ENCODE peak calls at places on chromosomes 1 and 21, in five cellular contexts. L is cardiac muscle cell, W is lower lobe of right lung, F is tibial artery, N is adipocyte. V is an unnamed sample.

GRCh38 chr1:247332215-247332900 is 691 bp upstream of the ZNF496 start:
- DNase-seq in L (peak; percentile 67), W (peak; percentile 74), F (peak; percentile 31), N (peak; percentile 74), V (no peak)

GRCh38 chr1:115430717-115431116 is 92.7 kb upstream of the NGF start:
- DNase-seq in L (no peak), W (no peak), F (no peak), N (peak; percentile 73), V (no peak)

GRCh38 chr21:41622831-41623548 is 115.0 kb upstream of the TMPRSS2 start:
- DNase-seq in L (no peak), W (no peak), F (no peak), N (no peak), V (no peak)

GRCh38 chr1:209611771-209612570 is 28.5 kb downstream of the CAMK1G start:
- DNase-seq in L (no peak), W (no peak), F (no peak), N (no peak), V (no peak)

GRCh38 chr1:214844319-214844718 is 238.2 kb upstream of the KCNK2 start:
- DNase-seq in L (no peak), W (no peak), F (no peak), N (no peak), V (no peak)

GRCh38 chr1:180092931-180093650 is 61.6 kb upstream of the QSOX1 start:
- DNase-seq in L (no peak), W (no peak), F (no peak), N (peak; percentile 38), V (no peak)

GRCh38 chr1:247378334-247379073 is 37.5 kb upstream of the NLRP3 start:
- DNase-seq in L (no peak), W (no peak), F (no peak), N (no peak), V (no peak)

GRCh38 chr1:105138445-105138821 is 1388.7 kb downstream of the AMY1C start:
- DNase-seq in L (no peak), W (no peak), F (no peak), N (no peak), V (no peak)

GRCh38 chr1:246569248-246570238 is 3.3 kb downstream of the CNST start:
- DNase-seq in L (no peak), W (no peak), F (no peak), N (no peak), V (no peak)

GRCh38 chr1:85581138-85581801 is 709 bp downstream of the CCN1 start:
- DNase-seq in L (peak; percentile 83), W (peak; percentile 81), F (peak; percentile 54), N (peak; percentile 83), V (no peak)

GRCh38 chr1:21045351-21045750 is 131.3 kb downstream of the EIF4G3 start:
- DNase-seq in L (no peak), W (no peak), F (no peak), N (peak; percentile 39), V (no peak)

GRCh38 chr1:43068911-43069310 is 103.2 kb downstream of the EBNA1BP2 start:
- DNase-seq in L (no peak), W (no peak), F (no peak), N (no peak), V (no peak)

GRCh38 chr1:8006037-8006963 is 19.8 kb downstream of the ERRFI1 start:
- DNase-seq in L (no peak), W (no peak), F (no peak), N (peak; percentile 29), V (no peak)
- H3K4me3 ChIP-seq in L (no peak overlapping the region), W (no peak overlapping the region), F (no peak overlapping the region), N (no peak overlapping the region), V (no peak overlapping the region)

GRCh38 chr1:167430134-167430848 is 88.0 kb downstream of the CD247 start:
- DNase-seq in L (no peak), W (no peak), F (no peak), N (no peak), V (no peak)

GRCh38 chr1:167429612-167430011 is 88.7 kb downstream of the CD247 start:
- DNase-seq in L (no peak), W (no peak), F (no peak), N (no peak), V (no peak)

GRCh38 chr1:167426716-167427115 is 91.6 kb downstream of the CD247 start:
- DNase-seq in L (no peak), W (no peak), F (no peak), N (no peak), V (no peak)

GRCh38 chr1:167427843-167428242 is 90.5 kb downstream of the CD247 start:
- DNase-seq in L (no peak), W (no peak), F (no peak), N (peak; percentile 4), V (no peak)

GRCh38 chr1:167428418-167428817 is 89.9 kb downstream of the CD247 start:
- DNase-seq in L (no peak), W (no peak), F (no peak), N (no peak), V (no peak)
- H3K4me1 ChIP-seq in L (peaks cover 18% of the 10 kb centered on the region), W (no peaks in the 10 kb centered on the region), F (no peaks in the 10 kb centered on the region), N (peaks cover 21% of the 10 kb centered on the region), V (peaks cover 22% of the 10 kb centered on the region)

GRCh38 chr1:119005870-119006405 is 17.8 kb upstream of the TBX15 start:
- DNase-seq in L (no peak), W (no peak), F (no peak), N (no peak), V (no peak)

GRCh38 chr1:119004781-119005180 is 16.6 kb upstream of the TBX15 start:
- DNase-seq in L (no peak), W (no peak), F (no peak), N (no peak), V (no peak)

GRCh38 chr1:119007672-119008482 is 19.7 kb upstream of the TBX15 start:
- DNase-seq in L (no peak), W (no peak), F (no peak), N (no peak), V (no peak)

GRCh38 chr1:119007343-119007671 is 19.2 kb upstream of the TBX15 start:
- DNase-seq in L (no peak), W (no peak), F (no peak), N (no peak), V (no peak)

DNA sequence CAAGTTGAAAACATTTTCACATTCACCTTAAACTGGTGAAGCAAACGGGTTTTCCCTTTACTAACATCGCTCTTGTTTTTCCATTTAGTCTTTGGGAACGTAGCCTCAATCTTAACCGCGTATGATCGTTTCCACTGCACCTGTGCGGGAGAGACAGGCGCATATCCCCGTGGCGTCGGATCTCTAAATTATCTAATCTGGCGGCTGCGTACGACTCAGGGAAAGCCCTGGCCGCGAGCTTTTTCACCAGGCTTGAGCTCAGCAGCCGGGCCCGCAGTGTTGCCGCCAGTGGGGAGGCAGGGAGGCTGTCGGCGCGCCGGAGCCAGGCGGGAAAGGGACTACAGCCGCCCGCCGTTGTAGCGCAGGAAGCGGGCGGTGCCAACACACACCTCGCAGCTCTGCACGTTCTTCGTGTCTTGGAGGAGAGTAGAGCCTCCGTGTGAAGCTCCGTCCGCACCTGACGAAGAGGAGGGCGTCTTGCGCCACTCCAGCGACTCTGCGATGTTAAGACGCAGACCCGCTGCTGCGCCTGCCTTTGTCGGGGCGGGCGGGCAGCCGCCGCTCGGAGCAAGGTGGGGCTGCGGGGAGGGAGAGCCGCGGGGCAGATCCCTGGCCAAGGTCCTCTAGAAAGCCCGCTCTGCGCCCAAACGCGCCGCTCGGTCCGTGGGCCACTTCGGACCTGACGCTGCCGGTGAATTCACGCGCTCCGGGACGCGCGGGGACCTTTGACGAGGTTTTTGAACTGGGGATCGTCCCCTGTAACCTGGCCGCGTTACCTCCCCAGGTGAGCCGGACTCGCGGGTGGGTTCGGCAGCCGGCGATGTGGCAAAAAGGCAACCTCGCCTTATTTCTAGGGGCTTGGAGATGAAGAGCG is 18.5 kb upstream of the TBX15 start:
- DNase-seq in L (no peak), W (no peak), F (no peak), N (no peak), V (no peak)
- H3K4me3 ChIP-seq in L (no peak overlapping the region), W (no peak overlapping the region), F (peak overlapping the region; percentile 9), N (peak overlapping the region; percentile 53), V (no peak overlapping the region)

GRCh38 chr1:35586808-35587207 is 13.7 kb downstream of the TFAP2E start:
- DNase-seq in L (no peak), W (no peak), F (no peak), N (no peak), V (no peak)
- H3K4me1 ChIP-seq in L (no peaks in the 10 kb centered on the region), W (no peaks in the 10 kb centered on the region), F (no peaks in the 10 kb centered on the region), N (no peaks in the 10 kb centered on the region), V (peaks cover 1% of the 10 kb centered on the region)

DNA sequence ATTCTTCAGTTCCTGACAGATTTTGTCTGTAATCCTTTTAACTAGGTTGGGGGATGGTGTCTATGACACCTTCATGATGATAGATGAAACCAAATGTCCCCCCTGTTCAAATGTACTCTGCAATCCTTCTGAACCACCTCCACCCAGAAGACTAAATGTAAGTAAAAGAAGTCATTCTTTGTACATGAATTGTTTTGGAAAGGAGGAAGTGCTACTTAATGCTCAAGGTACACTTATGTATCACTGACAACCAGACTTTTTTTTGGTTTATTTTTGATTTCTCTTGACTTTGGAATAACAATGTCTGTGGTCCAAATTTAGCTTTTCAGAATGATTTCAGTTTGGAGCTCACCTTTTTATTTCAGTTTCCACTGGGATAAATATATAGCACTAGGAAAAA is 2.3 kb downstream of the DYRK3 start:
- DNase-seq in L (no peak), W (no peak), F (no peak), N (no peak), V (no peak)
- H3K4me3 ChIP-seq in L (no peak overlapping the region), W (no peak overlapping the region), F (no peak overlapping the region), N (peak overlapping the region; percentile 95), V (no peak overlapping the region)

GRCh38 chr1:8018492-8019228 is 7.4 kb downstream of the ERRFI1 start:
- DNase-seq in L (no peak), W (no peak), F (no peak), N (peak; percentile 33), V (no peak)

GRCh38 chr1:8020032-8020431 is 6.1 kb downstream of the ERRFI1 start:
- DNase-seq in L (no peak), W (no peak), F (no peak), N (peak; percentile 52), V (no peak)

GRCh38 chr1:8017495-8018310 is 8.4 kb downstream of the ERRFI1 start:
- DNase-seq in L (peak; percentile 14), W (no peak), F (no peak), N (peak; percentile 65), V (no peak)

GRCh38 chr1:8021676-8022266 is 4.3 kb downstream of the ERRFI1 start:
- DNase-seq in L (no peak), W (no peak), F (no peak), N (peak; percentile 14), V (no peak)

DNA sequence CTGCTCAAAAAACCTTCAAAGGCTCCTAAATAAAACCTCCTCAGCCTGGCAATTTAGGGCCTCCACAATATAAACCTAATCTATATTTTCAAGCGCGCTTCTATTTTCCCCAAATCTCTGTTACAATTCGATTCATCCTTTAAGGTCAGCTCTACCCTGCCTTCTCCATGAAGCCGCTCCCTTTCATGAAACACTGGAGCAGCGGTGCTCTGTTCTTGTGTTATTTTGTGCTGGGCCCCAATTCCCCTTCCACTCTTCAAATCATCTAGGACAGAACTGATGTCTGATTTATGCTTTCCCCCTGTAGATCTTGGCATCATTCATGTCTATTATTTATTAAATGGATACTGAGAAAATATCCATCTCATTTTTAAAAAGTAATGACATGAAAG is 6.9 kb downstream of the ERRFI1 start:
- DNase-seq in L (no peak), W (no peak), F (no peak), N (peak; percentile 9), V (no peak)
- H3K4me1 ChIP-seq in L (peaks cover 10% of the 10 kb centered on the region), W (peaks cover 77% of the 10 kb centered on the region), F (peaks cover 90% of the 10 kb centered on the region), N (peaks cover 94% of the 10 kb centered on the region), V (peaks cover 4% of the 10 kb centered on the region)

V was measured in iPS DF 6.9.